ENCODE peak calls at places on chromosomes 6 and 20, in six cellular contexts. I, Y, B, F, W and O are unnamed samples.

GRCh38 chr6:29887330-29887818 is 55.0 kb upstream of the HLA-A start:
- DNase-seq in I (no peak), Y (peak; percentile 62), B (peak; percentile 66), F (peak; percentile 36), W (peak; percentile 74), O (no peak)

GRCh38 chr20:16498526-16499140 is 74.6 kb downstream of the KIF16B start:
- DNase-seq in I (no peak), Y (no peak), B (no peak), F (no peak), W (no peak), O (no peak)

GRCh38 chr6:163999475-164000125 is 585.1 kb downstream of the QKI start:
- DNase-seq in I (no peak), Y (no peak), B (no peak), F (no peak), W (no peak), O (no peak)

GRCh38 chr6:1553562-1554088 is 56.1 kb upstream of the FOXC1 start:
- DNase-seq in I (no peak), Y (no peak), B (no peak), F (no peak), W (no peak), O (no peak)

GRCh38 chr6:47343631-47344421 is 34.1 kb upstream of the TNFRSF21 start:
- DNase-seq in I (no peak), Y (no peak), B (no peak), F (no peak), W (no peak), O (no peak)

GRCh38 chr6:45432944-45433343 is 55.2 kb upstream of the SUPT3H start:
- DNase-seq in I (no peak), Y (no peak), B (no peak), F (no peak), W (no peak), O (no peak)

GRCh38 chr20:13035399-13036173 is 26.8 kb downstream of the SPTLC3 start:
- DNase-seq in I (no peak), Y (no peak), B (no peak), F (no peak), W (no peak), O (no peak)

GRCh38 chr20:38110525-38111178 is 54.4 kb downstream of the TGM2 start:
- DNase-seq in I (no peak), Y (no peak), B (no peak), F (no peak), W (no peak), O (no peak)

GRCh38 chr20:9615766-9616454 is 101.5 kb downstream of the LAMP5 start:
- DNase-seq in I (no peak), Y (no peak), B (no peak), F (no peak), W (no peak), O (peak; percentile 74)

GRCh38 chr6:146912730-146913680 is 291.2 kb upstream of the STXBP5 start:
- DNase-seq in I (no peak), Y (no peak), B (no peak), F (no peak), W (no peak), O (no peak)

GRCh38 chr6:99350573-99350972 is 1.1 kb upstream of the FAXC start:
- DNase-seq in I (no peak), Y (no peak), B (no peak), F (no peak), W (no peak), O (no peak)

GRCh38 chr6:1378224-1379025 is 11.0 kb upstream of the FOXF2 start:
- DNase-seq in I (no peak), Y (no peak), B (no peak), F (no peak), W (no peak), O (no peak)

GRCh38 chr6:12548526-12548925 is 168.0 kb upstream of the PHACTR1 start:
- DNase-seq in I (no peak), Y (no peak), B (no peak), F (no peak), W (no peak), O (no peak)

GRCh38 chr6:134065706-134066105 is 13.3 kb upstream of the SLC2A12 start:
- DNase-seq in I (no peak), Y (no peak), B (no peak), F (no peak), W (no peak), O (no peak)

GRCh38 chr20:2421247-2421646 is 40.5 kb downstream of the TGM6 start:
- DNase-seq in I (no peak), Y (no peak), B (no peak), F (no peak), W (no peak), O (no peak)
- TF ChIP-seq CTCF in I (peak; percentile 21), Y (no peak), B (no peak), F (no peak), W (no peak), O (no peak)

GRCh38 chr20:44732327-44732726 is 13.3 kb upstream of the KCNK15 start:
- DNase-seq in I (no peak), Y (no peak), B (no peak), F (no peak), W (no peak), O (no peak)
- TF ChIP-seq CTCF in I (no peak), Y (no peak), B (no peak), F (no peak), W (no peak), O (no peak)

DNA sequence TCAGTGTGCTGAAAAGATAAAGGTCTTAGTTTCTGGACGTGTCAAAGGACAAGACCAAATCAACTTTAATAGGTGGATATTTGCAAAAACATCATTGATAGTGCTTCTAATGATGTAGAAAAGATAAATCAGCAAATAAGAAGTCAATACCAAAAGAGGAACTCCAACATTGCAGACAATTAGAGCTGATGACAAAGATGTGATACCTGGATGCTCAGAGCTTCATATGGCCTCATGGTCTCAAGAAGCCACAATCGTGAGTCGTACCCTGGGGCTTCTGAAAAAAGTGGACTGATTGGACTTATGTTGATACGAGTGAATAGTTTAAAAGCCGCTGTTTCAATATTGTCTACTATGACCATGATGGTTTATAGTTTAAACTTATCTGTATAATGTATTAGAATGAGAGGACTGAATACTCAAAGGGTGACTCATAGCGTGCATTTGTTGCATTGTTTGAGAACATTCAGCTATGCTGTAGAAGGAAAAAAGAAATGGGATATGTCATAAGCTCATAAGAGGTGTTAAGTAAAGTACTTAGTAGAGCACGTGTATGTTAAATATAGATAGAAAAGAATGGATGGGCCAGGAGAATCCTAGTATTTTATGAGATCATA is 54.6 kb upstream of the RIPOR2 start:
- DNase-seq in I (no peak), Y (no peak), B (no peak), F (no peak), W (no peak), O (no peak)
- TF ChIP-seq CTCF in I (no peak), Y (no peak), B (no peak), F (no peak), W (no peak), O (no peak)

GRCh38 chr20:34998331-34998950 is 42.8 kb downstream of the MYH7B start:
- DNase-seq in I (no peak), Y (no peak), B (no peak), F (no peak), W (no peak), O (no peak)
- TF ChIP-seq CTCF in I (no peak), Y (no peak), B (no peak), F (no peak), W (no peak), O (no peak)

DNA sequence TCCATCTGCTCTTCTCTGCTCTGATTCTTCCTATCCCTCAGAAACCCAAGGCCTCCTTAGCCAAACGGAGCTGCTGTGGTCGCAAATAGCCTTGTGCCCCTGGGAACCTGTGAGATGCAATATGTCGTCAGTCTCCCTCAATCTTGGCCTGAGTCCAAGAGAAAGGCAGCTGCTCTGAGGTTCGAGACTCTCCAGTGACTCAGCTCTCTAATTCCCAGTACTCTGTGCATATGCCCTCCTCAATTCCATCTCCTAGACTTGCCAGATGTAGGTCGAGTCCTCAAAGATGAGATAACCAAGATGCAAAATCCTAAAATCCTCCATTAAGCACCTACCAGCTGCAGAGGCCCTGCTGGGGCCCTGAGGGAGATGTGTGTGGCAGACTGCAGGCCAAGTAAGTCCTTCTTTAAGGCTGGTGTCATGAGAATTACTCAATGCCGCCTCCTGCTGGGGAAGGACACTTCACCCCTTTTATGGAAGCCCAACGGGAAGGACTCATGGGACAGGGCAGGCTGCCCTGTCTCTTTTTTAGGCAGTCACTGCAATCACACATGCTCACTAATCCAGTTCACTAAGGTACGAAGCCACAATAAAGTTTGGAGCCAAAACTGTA is 28.5 kb downstream of the C6orf15 start:
- DNase-seq in I (peak; percentile 20), Y (peak; percentile 41), B (peak; percentile 57), F (no peak), W (no peak), O (peak; percentile 27)
- TF ChIP-seq CTCF in I (peak; percentile 52), Y (no peak), B (peak; percentile 35), F (peak; percentile 45), W (peak; percentile 43), O (peak; percentile 77)

GRCh38 chr6:69155467-69155866 is 520.4 kb downstream of the ADGRB3 start:
- DNase-seq in I (no peak), Y (no peak), B (no peak), F (no peak), W (no peak), O (no peak)
- TF ChIP-seq CTCF in I (no peak), Y (no peak), B (no peak), F (no peak), W (no peak), O (no peak)

DNA sequence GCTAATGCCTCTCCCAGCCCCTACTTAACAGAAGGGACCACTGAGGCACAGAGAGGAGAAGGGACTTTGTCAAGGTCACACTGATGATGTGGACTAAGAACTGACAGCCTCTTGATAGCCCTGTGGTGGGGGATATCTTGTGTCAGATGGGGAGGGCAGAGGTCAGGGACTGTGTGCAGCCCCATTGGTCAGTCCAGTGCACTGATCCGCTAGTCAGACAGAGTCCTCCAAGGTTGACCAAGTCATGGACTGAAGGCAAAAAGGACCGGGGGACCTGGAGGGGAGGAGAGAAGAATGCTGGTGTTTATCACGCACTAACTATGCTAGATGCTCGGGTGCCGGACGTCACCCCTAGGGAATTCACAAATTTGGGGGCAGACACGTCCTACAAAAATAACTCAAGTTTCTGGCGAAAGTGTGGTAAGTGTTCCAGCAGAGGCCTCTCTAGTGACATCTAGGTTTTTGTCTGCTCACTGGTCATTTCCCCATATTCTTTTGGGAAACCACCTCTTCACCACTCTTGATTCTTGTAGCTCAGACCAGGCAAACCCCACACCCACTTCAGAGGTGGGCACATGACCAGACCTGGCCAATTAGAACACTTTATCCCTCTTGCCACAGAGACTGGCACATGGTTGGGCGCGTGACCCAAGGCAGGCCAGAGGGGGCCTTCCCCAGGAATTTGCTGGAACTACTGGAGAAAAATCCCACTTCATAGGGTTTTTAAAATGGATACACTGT is 21.0 kb downstream of the TCF15 start:
- DNase-seq in I (no peak), Y (no peak), B (no peak), F (no peak), W (no peak), O (peak; percentile 51)
- TF ChIP-seq CTCF in I (no peak), Y (no peak), B (no peak), F (no peak), W (no peak), O (peak; percentile 22)

DNA sequence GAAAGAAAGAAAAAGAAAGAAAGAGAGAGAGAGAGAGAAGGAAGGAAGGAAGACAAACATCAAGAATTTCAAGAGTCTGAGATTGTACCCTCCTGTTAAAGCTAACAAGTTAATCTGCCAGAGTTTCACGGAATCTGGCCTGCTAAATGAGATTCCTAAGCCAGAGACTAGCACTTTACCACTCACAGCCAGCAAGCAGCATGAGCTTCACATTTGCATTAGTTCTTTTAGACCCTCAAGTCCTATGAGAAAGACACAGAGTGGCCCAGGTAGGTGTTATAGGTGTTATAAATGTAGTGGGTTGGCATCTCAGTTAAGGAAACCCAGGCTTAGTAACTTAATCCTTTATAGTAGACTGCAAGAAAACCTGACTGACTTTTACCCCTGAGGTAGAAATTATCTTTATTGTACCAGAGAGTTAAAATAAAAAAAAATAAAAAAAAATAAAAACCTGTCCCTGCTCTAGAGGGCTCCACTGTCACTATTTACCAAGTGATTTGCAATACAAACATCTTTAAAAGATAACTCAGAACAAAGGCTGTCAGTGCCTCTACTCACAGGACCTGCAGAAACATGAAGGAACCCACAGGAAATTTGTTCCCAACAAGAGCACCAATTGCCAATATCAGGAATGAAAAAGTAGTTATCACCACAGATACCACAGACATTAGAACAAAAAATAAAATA is 9.7 kb upstream of the IBTK start:
- DNase-seq in I (no peak), Y (no peak), B (no peak), F (no peak), W (no peak), O (no peak)
- TF ChIP-seq CTCF in I (peak; percentile 24), Y (no peak), B (no peak), F (no peak), W (no peak), O (no peak)